ENCODE peak calls at places on chromosomes 2 and 18, in nine cellular contexts. F is small intestine; Q is epithelial cell of esophagus; I is dorsolateral prefrontal cortex; G is CD8-positive, alpha-beta memory T cell; V is mucosa of descending colon; B is heart right ventricle; A is cortex of kidney; O is stimulated activated CD8-positive, alpha-beta memory T cell treated with anti-CD3 and anti-CD28 coated beads, Interleukin-2, amount 100 ng/mL, for 1 hour. H is an unnamed sample.

GRCh38 chr18:10526211-10526949 is 553 bp downstream of the NAPG start:
- DNase-seq in O (peak; percentile 16), B (peak; percentile 69), G (peak; percentile 36), F (peak; percentile 55), I (peak; percentile 48), A (no peak), V (peak; percentile 84), Q (peak; percentile 54), H (no peak)

GRCh38 chr2:172427990-172428840 is 829 bp downstream of the ITGA6 start:
- DNase-seq in I (no peak), O (peak; percentile 28), B (peak; percentile 38), F (peak; percentile 77), V (peak; percentile 85), A (peak; percentile 7), G (peak; percentile 40), Q (no peak), H (peak; percentile 32)

GRCh38 chr18:21163647-21164625 is 52.3 kb upstream of the ROCK1 start:
- DNase-seq in G (no peak), A (no peak), Q (peak; percentile 82), O (no peak), V (no peak), I (no peak), F (no peak), B (peak; percentile 12), H (no peak)

GRCh38 chr18:11847811-11848210 is 3.4 kb upstream of the CHMP1B start:
- DNase-seq in O (no peak), A (no peak), Q (no peak), V (no peak), I (no peak), F (no peak), B (no peak), G (no peak), H (no peak)

GRCh38 chr2:39513641-39514094 is 76.6 kb upstream of the MAP4K3 start:
- DNase-seq in B (peak; percentile 86), V (no peak), A (no peak), O (no peak), Q (peak; percentile 89), G (no peak), F (peak; percentile 61), I (peak; percentile 37), H (no peak)

GRCh38 chr18:3008546-3008945 is 4.4 kb downstream of the LPIN2 start:
- DNase-seq in I (no peak), G (no peak), F (no peak), Q (peak; percentile 41), B (no peak), O (no peak), A (no peak), V (no peak), H (no peak)

GRCh38 chr18:23422751-23423418 is 30.2 kb upstream of the RIOK3 start:
- DNase-seq in B (no peak), A (no peak), I (no peak), G (no peak), F (peak; percentile 98), V (peak; percentile 77), O (no peak), Q (peak; percentile 83), H (no peak)

GRCh38 chr2:144452169-144453038 is 67.5 kb downstream of the ZEB2 start:
- DNase-seq in Q (peak; percentile 14), G (no peak), V (no peak), A (no peak), O (no peak), B (no peak), I (no peak), F (no peak), H (no peak)

GRCh38 chr2:233356546-233357308 is 2.4 kb downstream of the DGKD start:
- DNase-seq in Q (peak; percentile 47), I (no peak), G (no peak), B (no peak), V (no peak), O (no peak), A (no peak), F (peak; percentile 40), H (no peak)

GRCh38 chr18:53056064-53056463 is 716.1 kb downstream of the DCC start:
- DNase-seq in A (no peak), V (no peak), O (no peak), I (no peak), Q (no peak), F (no peak), B (no peak), G (no peak), H (no peak)

GRCh38 chr2:200814917-200815316 is 3.2 kb downstream of the BZW1 start:
- DNase-seq in V (no peak), Q (no peak), O (no peak), A (no peak), F (no peak), I (no peak), G (no peak), B (no peak), H (no peak)

GRCh38 chr2:178271629-178272333 is 77.5 kb downstream of the OSBPL6 start:
- DNase-seq in V (no peak), A (no peak), B (peak; percentile 83), G (no peak), O (no peak), I (peak; percentile 21), F (no peak), Q (peak; percentile 86), H (no peak)

GRCh38 chr2:88765154-88765948 is 73.9 kb downstream of the RPIA start:
- DNase-seq in I (peak; percentile 47), O (peak; percentile 8), V (peak; percentile 81), B (no peak), G (no peak), Q (peak; percentile 84), F (peak; percentile 52), A (no peak), H (no peak)

GRCh38 chr18:58671941-58672565 is 788 bp downstream of the MALT1 start:
- DNase-seq in A (peak; percentile 5), F (peak; percentile 61), Q (peak; percentile 91), V (no peak), G (no peak), I (no peak), O (no peak), B (no peak), H (no peak)

GRCh38 chr2:45236268-45236667 is 227.0 kb upstream of the SIX2 start:
- DNase-seq in O (no peak), Q (no peak), I (no peak), B (no peak), F (no peak), A (no peak), G (no peak), V (no peak), H (no peak)

GRCh38 chr2:120596990-120597594 is 138.6 kb upstream of the GLI2 start:
- DNase-seq in G (no peak), V (no peak), B (peak; percentile 53), I (no peak), F (no peak), Q (no peak), A (no peak), O (no peak), H (no peak)

GRCh38 chr2:27860111-27860510 is 30.1 kb downstream of the RBKS start:
- DNase-seq in V (no peak), O (no peak), A (no peak), Q (peak; percentile 89), F (no peak), G (no peak), I (no peak), B (no peak), H (no peak)

GRCh38 chr2:46364797-46365457 is 67.7 kb downstream of the EPAS1 start:
- DNase-seq in G (no peak), Q (peak; percentile 70), I (no peak), F (peak; percentile 65), B (peak; percentile 65), O (no peak), A (no peak), V (no peak), H (peak; percentile 55)

GRCh38 chr2:142849818-142850217 is 27.6 kb upstream of the KYNU start:
- DNase-seq in A (no peak), Q (peak; percentile 35), G (no peak), I (no peak), B (no peak), V (no peak), F (no peak), O (no peak), H (no peak)

GRCh38 chr18:77049938-77050337 is 82.6 kb downstream of the MBP start:
- DNase-seq in O (no peak), I (no peak), F (no peak), V (no peak), A (no peak), Q (peak; percentile 83), G (no peak), B (no peak), H (no peak)

GRCh38 chr2:226720948-226721347 is 78.7 kb downstream of the IRS1 start:
- DNase-seq in Q (no peak), A (no peak), F (no peak), O (no peak), G (no peak), V (no peak), I (no peak), B (no peak), H (no peak)

GRCh38 chr2:181785677-181786344 is 105.5 kb upstream of the NEUROD1 start:
- DNase-seq in Q (peak; percentile 90), F (peak; percentile 59), O (no peak), G (no peak), B (no peak), I (no peak), A (no peak), V (no peak), H (no peak)

GRCh38 chr2:239291505-239292350 is 109.1 kb downstream of the HDAC4 start:
- DNase-seq in B (no peak), O (no peak), I (peak; percentile 46), A (no peak), Q (no peak), G (no peak), V (peak; percentile 23), F (no peak), H (no peak)

GRCh38 chr2:16656784-16657391 is 8.7 kb downstream of the CYRIA start:
- DNase-seq in I (peak; percentile 53), F (no peak), V (peak; percentile 33), A (no peak), O (no peak), G (no peak), Q (no peak), B (no peak), H (no peak)

GRCh38 chr2:16161085-16161565 is 220.8 kb downstream of the MYCN start:
- DNase-seq in F (no peak), A (no peak), I (no peak), Q (no peak), G (no peak), B (no peak), V (no peak), O (no peak), H (no peak)

GRCh38 chr2:196136151-196136550 is 35.2 kb downstream of the STK17B start:
- DNase-seq in A (no peak), O (no peak), Q (no peak), B (no peak), I (no peak), F (no peak), G (no peak), V (no peak), H (no peak)

GRCh38 chr2:238032755-238033337 is 28.0 kb upstream of the SCLY start:
- DNase-seq in G (no peak), B (no peak), Q (no peak), V (no peak), F (no peak), A (no peak), I (no peak), O (no peak), H (no peak)

GRCh38 chr2:230779607-230780006 is 67.0 kb downstream of the CAB39 start:
- DNase-seq in I (no peak), V (no peak), Q (no peak), A (no peak), O (no peak), F (no peak), G (no peak), B (no peak), H (no peak)

GRCh38 chr18:44687421-44687820 is 6.7 kb downstream of the SETBP1 start:
- DNase-seq in A (no peak), B (no peak), F (no peak), V (no peak), Q (no peak), O (no peak), G (no peak), I (no peak), H (no peak)

GRCh38 chr2:37768491-37768925 is 97.1 kb upstream of the CDC42EP3 start:
- DNase-seq in O (no peak), Q (peak; percentile 73), I (no peak), V (no peak), B (peak; percentile 22), A (no peak), F (no peak), G (no peak), H (no peak)

GRCh38 chr18:23207191-23207955 is 72.1 kb downstream of the CABLES1 start:
- DNase-seq in Q (peak; percentile 22), O (no peak), G (no peak), V (no peak), I (no peak), A (no peak), F (peak; percentile 63), B (no peak), H (no peak)

H was measured in naive thymus-derived CD4-positive, alpha-beta T cell.